ENCODE peak calls at places on chromosomes 7 and 10, in eight cellular contexts. K, Y, D, X, C, F, H and E are unnamed samples.

GRCh38 chr10:132904169-132904813 is 38.1 kb downstream of the CFAP46 start:
- DNase-seq in D (peak; percentile 68), H (peak; percentile 29), F (peak; percentile 90), C (peak; percentile 66), Y (peak; percentile 15), K (peak; percentile 63), X (peak; percentile 9), E (peak; percentile 70)

GRCh38 chr7:155007947-155008346 is 5.0 kb upstream of the PAXIP1 start:
- DNase-seq in X (peak; percentile 27), C (no peak), K (peak; percentile 69), D (no peak), F (peak; percentile 60), H (peak; percentile 32), Y (peak; percentile 64), E (peak; percentile 86)

GRCh38 chr10:13743101-13743693 is 156.4 kb downstream of the PRPF18 start:
- DNase-seq in H (no peak), X (peak; percentile 48), Y (no peak), K (no peak), C (no peak), D (no peak), F (no peak), E (no peak)

GRCh38 chr7:69060516-69060915 is 537.8 kb upstream of the AUTS2 start:
- DNase-seq in C (no peak), X (no peak), H (no peak), Y (no peak), F (no peak), K (peak; percentile 11), D (no peak), E (no peak)

GRCh38 chr10:35642023-35642792 is at the start of gene FZD8:
- DNase-seq in K (peak; percentile 96), C (peak; percentile 95), H (peak; percentile 47), F (peak; percentile 92), D (peak; percentile 100), X (peak; percentile 93), Y (peak; percentile 90), E (peak; percentile 96)

GRCh38 chr7:51198654-51199053 is 118.0 kb downstream of the COBL start:
- DNase-seq in F (no peak), Y (no peak), D (no peak), C (no peak), K (no peak), X (peak; percentile 55), H (no peak), E (no peak)

GRCh38 chr10:69479241-69479730 is 28.0 kb downstream of the TSPAN15 start:
- DNase-seq in Y (no peak), X (no peak), D (no peak), C (no peak), F (peak; percentile 56), K (no peak), H (no peak), E (no peak)

GRCh38 chr10:78332699-78333098 is 299.0 kb downstream of the RPS24 start:
- DNase-seq in D (no peak), Y (no peak), X (no peak), H (no peak), F (no peak), C (no peak), K (no peak), E (no peak)

GRCh38 chr10:102827597-102827975 is 9.6 kb downstream of the CYP17A1 start:
- DNase-seq in K (no peak), F (no peak), H (no peak), X (no peak), D (no peak), C (no peak), Y (no peak), E (no peak)

GRCh38 chr10:110216942-110217341 is 9.5 kb downstream of the MXI1 start:
- DNase-seq in C (no peak), X (no peak), F (no peak), K (no peak), D (no peak), Y (no peak), H (no peak), E (no peak)

GRCh38 chr7:104923010-104923421 is 91.0 kb upstream of the KMT2E start:
- DNase-seq in F (peak; percentile 74), C (peak; percentile 87), H (peak; percentile 87), Y (peak; percentile 92), X (peak; percentile 95), D (peak; percentile 86), K (peak; percentile 86), E (peak; percentile 91)

GRCh38 chr7:80841566-80842478 is 77.0 kb downstream of the SEMA3C start:
- DNase-seq in D (peak; percentile 12), F (no peak), X (no peak), H (no peak), Y (no peak), C (no peak), K (peak; percentile 41), E (peak; percentile 11)

GRCh38 chr7:117216436-117217069 is 106.3 kb downstream of the WNT2 start:
- DNase-seq in Y (no peak), H (no peak), F (no peak), K (peak; percentile 9), X (no peak), D (no peak), C (no peak), E (no peak)

GRCh38 chr10:52568309-52568708 is 204.3 kb downstream of the MBL2 start:
- DNase-seq in X (no peak), F (no peak), C (no peak), K (no peak), D (peak; percentile 83), H (no peak), Y (no peak), E (no peak)

GRCh38 chr10:102118867-102119266 is 1.3 kb downstream of the LDB1 start:
- DNase-seq in C (no peak), Y (peak; percentile 70), D (no peak), K (peak; percentile 62), F (no peak), X (no peak), H (no peak), E (peak; percentile 49)

GRCh38 chr10:90602815-90603600 is 254.8 kb downstream of the HTR7 start:
- DNase-seq in F (no peak), C (no peak), H (no peak), X (no peak), K (no peak), Y (no peak), D (peak; percentile 40), E (no peak)
- H3K4me2 ChIP-seq in F (no peak overlapping the region), C (no peak overlapping the region), H (no peak overlapping the region), X (no peak overlapping the region), K (no peak overlapping the region), Y (no peak overlapping the region), D (no peak overlapping the region), E (no peak overlapping the region)

GRCh38 chr7:90593205-90593604 is 2.9 kb upstream of the CDK14 start:
- DNase-seq in K (no peak), Y (no peak), X (no peak), D (no peak), F (peak; percentile 68), C (no peak), H (no peak), E (no peak)

GRCh38 chr7:90596745-90597526 is 815 bp downstream of the CDK14 start:
- DNase-seq in X (no peak), K (peak; percentile 40), F (peak; percentile 82), D (peak; percentile 34), H (no peak), C (peak; percentile 40), Y (no peak), E (peak; percentile 39)

GRCh38 chr7:90595801-90596683 is at the start of gene CDK14:
- DNase-seq in Y (peak; percentile 61), D (peak; percentile 59), H (peak; percentile 23), X (peak; percentile 73), K (peak; percentile 92), C (peak; percentile 92), F (peak; percentile 96), E (peak; percentile 91)

GRCh38 chr7:90595341-90595800 is 750 bp upstream of the CDK14 start:
- DNase-seq in Y (no peak), C (no peak), H (no peak), K (no peak), D (peak; percentile 11), F (no peak), X (no peak), E (peak; percentile 39)

GRCh38 chr7:90594791-90595317 is 1.3 kb upstream of the CDK14 start:
- DNase-seq in H (no peak), C (peak; percentile 27), X (no peak), Y (no peak), K (peak; percentile 54), D (peak; percentile 90), F (peak; percentile 32), E (peak; percentile 84)
- TF ChIP-seq EZH2phosphoT487 in H (no peak), C (no peak), X (no peak), Y (no peak), K (no peak), D (no peak), F (no peak), E (no peak)

GRCh38 chr7:36438211-36438610 is 48.5 kb downstream of the ANLN start:
- DNase-seq in K (no peak), D (no peak), X (no peak), C (no peak), F (no peak), H (no peak), Y (no peak), E (no peak)

GRCh38 chr7:36440880-36441279 is 51.2 kb downstream of the ANLN start:
- DNase-seq in Y (no peak), D (peak; percentile 38), F (peak; percentile 53), C (peak; percentile 54), K (peak; percentile 54), H (peak; percentile 4), X (no peak), E (peak; percentile 59)

GRCh38 chr7:36439624-36440023 is 50.0 kb downstream of the ANLN start:
- DNase-seq in H (no peak), D (no peak), Y (no peak), K (no peak), C (no peak), X (no peak), F (no peak), E (no peak)

DNA sequence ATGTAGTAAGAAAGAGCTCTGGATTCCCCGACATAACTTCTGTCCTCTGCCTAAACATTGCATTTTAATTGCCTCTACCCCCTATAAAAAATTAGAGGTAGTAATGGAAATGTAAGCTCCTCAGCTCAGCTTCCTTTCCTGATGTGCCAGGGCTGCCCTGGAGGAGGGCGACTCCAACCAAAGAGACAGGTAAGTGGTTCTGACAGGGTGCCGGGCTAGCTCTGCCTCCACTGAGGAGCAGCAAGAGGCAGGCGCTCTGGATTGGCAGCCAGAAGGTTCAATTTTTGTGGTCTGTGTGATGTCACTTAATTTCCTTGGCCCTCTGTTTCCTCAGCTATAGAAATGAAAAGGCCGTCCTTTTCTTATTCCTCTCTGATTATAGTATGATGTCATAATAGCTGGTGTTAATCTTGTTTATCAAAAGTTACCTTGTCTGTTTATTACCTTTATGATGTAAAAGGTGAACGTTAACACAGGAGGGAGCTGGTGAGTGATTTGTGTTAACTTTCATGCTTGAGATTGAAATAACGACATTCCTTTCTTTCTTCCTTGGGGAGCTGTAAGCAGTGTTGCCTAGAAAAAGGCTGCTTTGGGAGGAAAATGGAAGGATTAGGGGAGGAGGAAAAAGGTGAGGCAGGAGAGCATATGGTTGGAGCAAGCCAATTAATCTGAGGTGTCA is 51.8 kb downstream of the ANLN start:
- DNase-seq in C (no peak), F (no peak), Y (no peak), X (no peak), H (no peak), D (no peak), K (peak; percentile 4), E (peak; percentile 57)
- TF ChIP-seq CTCF in C (no peak), F (peak; percentile 14), Y (no peak), X (no peak), H (no peak), D (no peak), K (no peak), E (peak; percentile 27)

DNA sequence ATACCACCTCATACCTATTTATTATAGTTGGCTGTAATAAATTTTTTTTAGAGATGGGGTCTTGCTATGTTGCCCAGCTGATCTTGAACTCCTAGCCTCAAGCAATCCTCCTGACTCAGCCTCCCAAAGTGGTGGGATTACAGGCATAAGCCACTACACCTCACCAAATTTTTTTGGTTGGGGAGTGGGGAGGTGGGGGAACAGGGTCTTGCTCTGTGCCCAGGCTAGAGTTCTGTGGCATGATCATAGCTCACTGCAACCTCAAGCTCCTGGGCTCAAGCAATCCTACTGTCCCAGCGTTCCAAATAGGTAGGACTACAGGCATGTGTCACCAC is 3.9 kb upstream of the OGDH start:
- DNase-seq in D (no peak), K (no peak), H (no peak), Y (no peak), F (no peak), X (no peak), C (no peak), E (no peak)
- H3K4me2 ChIP-seq in D (no peak overlapping the region), K (no peak overlapping the region), H (no peak overlapping the region), Y (peak overlapping the region; percentile 38), F (no peak overlapping the region), X (no peak overlapping the region), C (no peak overlapping the region), E (no peak overlapping the region)